ENCODE peak calls at places on chromosomes 4 and X, in six cellular contexts. P is ovary, L is H54, V is HCT116, T is heart left ventricle, F is lower leg skin. Q is an unnamed sample.

GRCh38 chr4:141011799-141012377 is 121.4 kb downstream of the RNF150 start:
- DNase-seq in P (no peak), L (no peak), V (no peak), T (peak), F (no peak), Q (no peak)

GRCh38 chr4:159360549-159360948 is 257.7 kb downstream of the RAPGEF2 start:
- DNase-seq in P (no peak), L (no peak), V (no peak), T (no peak), F (no peak), Q (no peak)

GRCh38 chr4:167000141-167000852 is 234.0 kb downstream of the SPOCK3 start:
- DNase-seq in P (no peak), L (peak), V (peak), T (no peak), F (no peak), Q (no peak)

GRCh38 chr4:103018391-103019318 is 850 bp downstream of the SLC9B1 start:
- DNase-seq in P (peak), L (no peak), V (peak), T (peak), F (no peak), Q (no peak)

GRCh38 chr4:82145850-82146249 is 227.9 kb downstream of the HNRNPD start:
- DNase-seq in P (no peak), L (no peak), V (no peak), T (no peak), F (no peak), Q (no peak)

GRCh38 chrX:11398785-11399184 is 105.6 kb downstream of the AMELX start:
- DNase-seq in P (no peak), L (no peak), V (no peak), T (no peak), F (no peak), Q (no peak)

GRCh38 chr4:73715659-73716058 is 24.7 kb upstream of the CXCL8 start:
- DNase-seq in P (no peak), L (no peak), V (no peak), T (no peak), F (no peak), Q (no peak)

GRCh38 chrX:120452131-120452530 is 17.0 kb downstream of the LAMP2 start:
- DNase-seq in P (no peak), L (no peak), V (no peak), T (no peak), F (no peak), Q (no peak)

GRCh38 chr4:7372673-7373072 is 62.1 kb downstream of the PSAPL1 start:
- DNase-seq in P (no peak), L (no peak), V (no peak), T (no peak), F (no peak), Q (no peak)

GRCh38 chr4:125104616-125105015 is 210.1 kb upstream of the FAT4 start:
- DNase-seq in P (no peak), L (no peak), V (no peak), T (no peak), F (no peak), Q (no peak)

GRCh38 chrX:63434665-63435064 is 83.5 kb upstream of the SPIN4 start:
- DNase-seq in P (no peak), L (no peak), V (peak), T (no peak), F (peak), Q (no peak)

GRCh38 chrX:53319614-53320542 is 38.5 kb upstream of the IQSEC2 start:
- DNase-seq in P (no peak), L (no peak), V (no peak), T (no peak), F (no peak), Q (no peak)

GRCh38 chr4:107825072-107825789 is 499 bp downstream of the SGMS2 start:
- DNase-seq in P (no peak), L (no peak), V (no peak), T (peak), F (no peak), Q (peak)

GRCh38 chr4:43251760-43252317 is 359.3 kb downstream of the GRXCR1 start:
- DNase-seq in P (no peak), L (no peak), V (no peak), T (no peak), F (no peak), Q (no peak)

GRCh38 chr4:110198472-110199419 is at the start of gene ELOVL6:
- DNase-seq in P (peak), L (peak), V (peak), T (peak), F (peak), Q (peak)

GRCh38 chr4:94746746-94747145 is 11.0 kb upstream of the BMPR1B start:
- DNase-seq in P (no peak), L (no peak), V (no peak), T (no peak), F (no peak), Q (no peak)

GRCh38 chrX:100649550-100650356 is 5.8 kb downstream of the SRPX2 start:
- DNase-seq in P (peak), L (no peak), V (no peak), T (peak), F (peak), Q (peak)

GRCh38 chrX:107629533-107629909 is 1.2 kb downstream of the PRPS1 start:
- DNase-seq in P (no peak), L (no peak), V (no peak), T (no peak), F (no peak), Q (no peak)

GRCh38 chr4:107318078-107318477 is 282.0 kb upstream of the DKK2 start:
- DNase-seq in P (no peak), L (no peak), V (no peak), T (no peak), F (no peak), Q (no peak)

GRCh38 chrX:15269618-15270521 is at the start of gene ASB9:
- DNase-seq in P (no peak), L (peak), V (peak), T (no peak), F (peak), Q (no peak)

GRCh38 chrX:64975989-64976672 is at the start of gene ZC4H2:
- DNase-seq in P (peak), L (peak), V (peak), T (peak), F (peak), Q (no peak)

GRCh38 chr4:165765053-165765452 is 108.0 kb upstream of the TLL1 start:
- DNase-seq in P (no peak), L (no peak), V (no peak), T (no peak), F (no peak), Q (no peak)

GRCh38 chr4:166091914-166092510 is 219.0 kb downstream of the TLL1 start:
- DNase-seq in P (no peak), L (no peak), V (peak), T (no peak), F (no peak), Q (no peak)

GRCh38 chr4:173521474-173522159 is 8.4 kb downstream of the HAND2 start:
- DNase-seq in P (peak), L (no peak), V (no peak), T (peak), F (no peak), Q (peak)

GRCh38 chr4:112515278-112516075 is 503 bp downstream of the NEUROG2 start:
- DNase-seq in P (no peak), L (peak), V (no peak), T (no peak), F (no peak), Q (peak)

GRCh38 chr4:102761902-102762301 is 1.1 kb upstream of the MANBA start:
- DNase-seq in P (no peak), L (no peak), V (no peak), T (no peak), F (no peak), Q (no peak)

GRCh38 chrX:120549483-120550452 is 11.0 kb downstream of the CUL4B start:
- DNase-seq in P (no peak), L (no peak), V (peak), T (peak), F (no peak), Q (no peak)

GRCh38 chr4:127775843-127776242 is 6.3 kb upstream of the HSPA4L start:
- DNase-seq in P (no peak), L (no peak), V (no peak), T (no peak), F (no peak), Q (no peak)

GRCh38 chr4:78711676-78712075 is 64.5 kb upstream of the BMP2K start:
- DNase-seq in P (no peak), L (no peak), V (no peak), T (no peak), F (no peak), Q (no peak)

GRCh38 chr4:174654634-174655033 is 132.3 kb upstream of the HPGD start:
- DNase-seq in P (no peak), L (no peak), V (no peak), T (no peak), F (no peak), Q (no peak)

GRCh38 chr4:40238008-40238699 is 41.3 kb downstream of the RHOH start:
- DNase-seq in P (no peak), L (no peak), V (no peak), T (no peak), F (no peak), Q (no peak)
- TF ChIP-seq POLR2A in P (no peak), L (no peak), V (no peak), T (no peak), F (no peak), Q (no peak)

GRCh38 chrX:48917139-48917980 is 1.5 kb downstream of the PIM2 start:
- DNase-seq in P (peak), L (peak), V (peak), T (peak), F (peak), Q (peak)

GRCh38 chrX:48918303-48918643 is 551 bp downstream of the PIM2 start:
- DNase-seq in P (no peak), L (no peak), V (no peak), T (no peak), F (no peak), Q (no peak)

GRCh38 chrX:48919360-48919821 is 567 bp upstream of the PIM2 start:
- DNase-seq in P (no peak), L (no peak), V (no peak), T (no peak), F (no peak), Q (peak)

GRCh38 chrX:48919947-48920712 is 1.3 kb upstream of the PIM2 start:
- DNase-seq in P (no peak), L (no peak), V (no peak), T (no peak), F (no peak), Q (no peak)

DNA sequence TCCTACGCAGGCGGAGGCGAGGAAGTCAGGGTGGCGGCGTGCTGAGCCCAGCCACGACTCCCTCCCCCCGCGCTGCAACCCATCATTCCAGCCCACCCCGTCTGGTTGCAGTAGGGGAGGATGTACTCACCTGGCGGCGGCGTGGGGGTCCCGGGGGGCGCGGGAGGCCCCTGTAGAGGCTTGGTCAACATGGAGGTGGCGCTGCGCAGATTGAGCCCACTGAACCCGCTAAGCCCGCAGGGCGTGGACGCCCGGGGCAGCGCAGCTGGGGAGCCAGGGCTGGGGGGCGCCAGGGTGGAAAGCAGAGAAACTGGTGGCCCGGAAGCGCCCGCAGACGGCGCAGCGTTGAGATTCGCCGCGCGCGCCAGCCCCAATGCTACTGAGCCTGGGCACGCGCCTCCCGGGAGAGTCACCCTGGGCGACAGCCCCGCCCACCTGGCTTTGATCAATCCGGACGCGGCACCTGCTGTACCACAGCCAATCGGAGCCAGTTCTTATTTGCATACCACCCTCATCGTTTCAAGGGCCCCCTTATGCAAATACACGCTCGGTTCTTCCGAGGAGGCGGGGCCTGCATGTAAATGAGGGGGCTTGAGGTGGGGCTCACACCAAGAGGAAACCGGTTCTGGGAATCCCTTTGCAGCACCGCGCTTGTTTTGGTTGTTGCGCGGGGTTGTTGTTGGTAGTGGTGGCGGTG is at the start of gene PIM2:
- DNase-seq in P (peak), L (peak), V (peak), T (peak), F (peak), Q (peak)
- TF ChIP-seq POLR2A in P (peak), L (peak), V (peak), T (peak), F (no peak), Q (peak)

DNA sequence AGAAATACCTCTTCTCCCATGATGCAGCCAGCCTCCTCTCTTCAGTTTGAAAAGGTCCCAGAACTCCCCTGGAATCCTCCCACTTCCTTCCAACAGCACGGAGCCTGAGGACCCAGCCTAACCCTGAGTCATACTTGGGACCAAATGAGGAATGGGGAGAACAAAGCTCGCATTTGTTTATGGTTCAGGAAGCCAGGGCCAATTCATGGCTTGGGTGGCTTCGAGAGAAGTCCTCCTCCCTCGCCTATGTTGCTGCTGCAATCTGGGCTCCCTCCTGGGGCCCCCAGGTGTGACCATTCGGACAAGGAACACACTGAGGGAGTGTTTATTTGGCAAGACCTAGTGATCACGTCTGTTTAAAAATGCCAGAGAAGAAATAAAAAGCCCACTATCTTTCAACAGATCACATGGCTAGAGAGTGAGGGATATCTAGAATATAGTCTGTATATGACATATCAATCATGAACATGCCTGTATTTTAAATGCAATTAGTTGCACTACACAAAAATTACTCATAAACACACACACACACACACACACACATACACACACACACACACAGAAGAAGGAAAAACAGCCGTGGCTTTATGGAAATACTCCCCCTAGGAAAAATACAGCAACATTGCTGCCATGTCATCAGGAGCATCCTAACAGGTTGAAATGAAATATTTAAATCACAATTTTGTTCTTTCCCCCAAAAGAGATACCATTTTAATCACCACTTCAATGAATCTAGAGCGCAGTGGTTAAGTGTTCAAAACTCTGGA is 155.7 kb upstream of the MAP3K15 start:
- DNase-seq in P (peak), L (no peak), V (peak), T (peak), F (peak), Q (peak)
- TF ChIP-seq POLR2A in P (no peak), L (no peak), V (no peak), T (no peak), F (no peak), Q (no peak)

DNA sequence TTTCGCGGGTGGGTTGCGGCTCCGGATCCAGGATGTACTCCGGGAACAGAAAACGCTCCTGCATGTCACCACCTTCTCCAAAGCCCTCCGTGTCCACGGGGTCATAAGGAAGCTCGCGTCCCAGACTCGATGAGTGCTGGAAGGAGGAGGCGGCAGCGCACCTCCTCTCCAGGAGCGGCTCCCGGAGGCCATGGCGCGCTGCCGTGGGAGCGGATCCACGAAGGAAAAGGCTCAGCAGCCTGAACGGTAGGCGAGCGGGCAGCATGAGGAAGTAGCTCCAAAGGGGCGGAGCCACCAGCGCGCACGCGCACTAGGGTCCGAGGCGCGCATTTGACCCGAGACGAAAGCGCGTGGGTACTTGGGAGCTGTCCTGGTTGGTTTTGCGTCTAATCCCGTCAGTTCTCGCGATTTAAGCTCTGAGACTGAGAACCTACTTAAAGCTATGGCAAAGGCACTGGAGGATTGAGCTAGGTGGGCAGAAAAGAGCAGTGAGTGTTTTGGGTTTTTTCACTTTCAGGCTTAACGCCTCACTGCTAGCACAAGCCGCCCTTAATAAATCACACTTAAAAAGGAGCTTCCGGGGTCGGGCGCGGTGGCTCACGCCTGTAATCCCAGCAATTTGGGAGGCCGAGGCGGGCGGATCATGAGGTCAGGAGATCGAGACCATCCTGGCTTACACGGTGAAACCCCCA is at the start of gene NOA1:
- DNase-seq in P (peak), L (peak), V (peak), T (peak), F (peak), Q (peak)
- TF ChIP-seq POLR2A in P (peak), L (peak), V (peak), T (peak), F (no peak), Q (peak)

GRCh38 chrX:102712967-102713677 is 874 bp downstream of the GPRASP2 start:
- DNase-seq in P (peak), L (peak), V (no peak), T (peak), F (peak), Q (peak)
- TF ChIP-seq POLR2A in P (peak), L (no peak), V (no peak), T (no peak), F (no peak), Q (no peak)

GRCh38 chrX:130507015-130507414 is 105.2 kb downstream of the RBMX2 start:
- DNase-seq in P (no peak), L (no peak), V (no peak), T (no peak), F (no peak), Q (no peak)
- TF ChIP-seq POLR2A in P (no peak), L (no peak), V (no peak), T (no peak), F (no peak), Q (no peak)

DNA sequence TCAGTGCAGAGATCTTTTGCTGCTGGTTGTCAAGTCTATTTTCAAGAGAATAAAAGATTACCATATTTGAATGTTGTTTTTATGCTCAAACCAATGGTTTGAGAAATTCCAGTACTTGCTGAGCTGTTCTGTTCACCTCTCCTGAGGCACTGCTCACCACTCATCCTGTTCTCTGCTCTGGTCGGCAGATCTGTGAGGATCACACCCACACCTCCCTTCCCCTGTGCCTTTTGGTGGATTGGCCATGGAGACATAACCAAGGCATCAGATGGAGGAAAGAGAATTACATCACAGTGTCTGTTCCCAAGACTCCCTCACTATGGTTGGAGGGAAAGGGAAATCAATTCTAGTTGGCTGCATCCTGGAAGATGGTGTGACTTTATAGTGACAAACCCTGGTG is 391.6 kb downstream of the ARHGAP24 start:
- DNase-seq in P (no peak), L (no peak), V (no peak), T (no peak), F (no peak), Q (no peak)
- TF ChIP-seq POLR2A in P (no peak), L (no peak), V (no peak), T (no peak), F (no peak), Q (no peak)

GRCh38 chr4:123651536-123652175 is 255.1 kb downstream of the SPRY1 start:
- DNase-seq in P (no peak), L (no peak), V (no peak), T (no peak), F (no peak), Q (no peak)

GRCh38 chr4:123649248-123649643 is 252.7 kb downstream of the SPRY1 start:
- DNase-seq in P (no peak), L (no peak), V (no peak), T (no peak), F (no peak), Q (no peak)

GRCh38 chr4:123651127-123651526 is 254.5 kb downstream of the SPRY1 start:
- DNase-seq in P (no peak), L (no peak), V (no peak), T (no peak), F (no peak), Q (no peak)

GRCh38 chr4:123652501-123652900 is 255.9 kb downstream of the SPRY1 start:
- DNase-seq in P (no peak), L (no peak), V (no peak), T (no peak), F (no peak), Q (no peak)

DNA sequence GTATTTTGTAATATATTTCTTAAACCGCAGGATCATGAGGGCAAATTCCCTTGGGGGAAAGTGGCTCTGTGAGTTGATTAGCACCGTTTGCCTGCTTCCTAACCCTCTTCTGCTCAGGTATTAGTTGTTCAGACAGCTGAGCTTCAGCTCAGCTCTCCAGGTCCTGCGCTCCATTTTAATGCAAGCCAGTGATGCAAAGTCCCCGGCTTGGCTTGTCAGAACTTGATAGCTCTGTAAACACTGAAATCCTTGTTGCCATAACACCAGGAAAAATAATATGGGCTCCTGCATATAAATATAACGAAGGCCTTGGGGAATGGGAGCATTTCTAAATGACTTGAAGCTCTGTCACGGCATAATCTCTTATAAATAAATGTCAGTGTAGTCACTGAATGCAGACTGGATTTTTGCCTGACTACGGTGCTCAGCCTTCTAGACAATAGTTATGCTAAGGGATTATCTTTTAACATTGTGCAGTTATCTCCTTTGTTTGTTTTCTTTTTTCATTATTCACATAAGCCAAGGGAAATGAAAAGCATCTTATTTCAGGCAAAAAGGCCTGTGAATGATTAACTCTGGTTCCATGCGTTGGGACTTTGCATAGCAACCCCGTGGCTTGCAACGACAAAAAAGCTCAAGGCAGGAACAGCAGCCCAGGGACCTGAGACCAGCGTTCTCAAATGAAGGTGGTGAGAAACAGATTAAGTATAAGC is 253.2 kb downstream of the SPRY1 start:
- DNase-seq in P (no peak), L (no peak), V (no peak), T (peak), F (peak), Q (no peak)
- TF ChIP-seq POLR2A in P (no peak), L (no peak), V (no peak), T (no peak), F (no peak), Q (no peak)

Q was measured in upper lobe of left lung.